ENCODE peak calls at places on chromosomes 6 and 20, in ten cellular contexts. X is colonic mucosa, C is GM03348, R is ascending aorta, F is PC-9, W is Peyer's patch, H is lung, M is lower lobe of right lung, A is HuH-7.5, S is fibroblast of the aortic adventitia. K is an unnamed sample.

GRCh38 chr20:36519944-36520343 is 21.4 kb upstream of the MYL9 start:
- DNase-seq in X (no peak), A (no peak), C (no peak), M (no peak), F (no peak), W (peak), R (peak), H (no peak), S (no peak), K (no peak)

GRCh38 chr20:54340667-54341081 is 132.8 kb downstream of the PFDN4 start:
- DNase-seq in A (no peak), W (no peak), R (no peak), X (no peak), M (no peak), S (peak), C (peak), H (no peak), F (no peak), K (no peak)

GRCh38 chr6:13523826-13524622 is 36.6 kb upstream of the GFOD1 start:
- DNase-seq in M (no peak), F (no peak), S (no peak), H (no peak), A (no peak), C (no peak), X (no peak), R (no peak), W (no peak), K (no peak)

GRCh38 chr6:155154158-155154830 is 109.5 kb upstream of the CLDN20 start:
- DNase-seq in S (peak), W (no peak), C (peak), A (no peak), R (no peak), F (peak), X (peak), M (no peak), H (no peak), K (no peak)

GRCh38 chr6:133804263-133804662 is 84.7 kb upstream of the TCF21 start:
- DNase-seq in R (no peak), A (no peak), F (no peak), S (peak), M (no peak), C (peak), H (no peak), W (no peak), X (no peak), K (no peak)

GRCh38 chr20:31811198-31811597 is 8.0 kb upstream of the MYLK2 start:
- DNase-seq in R (no peak), S (no peak), F (no peak), C (no peak), H (no peak), W (no peak), M (no peak), X (no peak), A (no peak), K (no peak)

GRCh38 chr6:47247227-47247797 is 62.4 kb downstream of the TNFRSF21 start:
- DNase-seq in S (no peak), R (no peak), A (peak), X (no peak), C (peak), W (peak), F (no peak), H (no peak), M (no peak), K (peak)

GRCh38 chr20:35135867-35136586 is 11.1 kb downstream of the EDEM2 start:
- DNase-seq in C (peak), A (no peak), M (peak), W (no peak), R (no peak), F (peak), X (no peak), S (peak), H (peak), K (peak)

GRCh38 chr6:108175592-108176279 is 9.9 kb downstream of the NR2E1 start:
- DNase-seq in S (no peak), C (no peak), W (no peak), M (no peak), X (no peak), R (peak), H (no peak), A (peak), F (no peak), K (peak)

GRCh38 chr6:116314878-116315277 is 35.1 kb upstream of the TSPYL1 start:
- DNase-seq in H (no peak), M (no peak), R (no peak), W (no peak), F (no peak), X (no peak), A (no peak), S (no peak), C (no peak), K (peak)

GRCh38 chr6:82298012-82298411 is 50.5 kb upstream of the IBTK start:
- DNase-seq in H (no peak), R (no peak), C (no peak), S (no peak), W (no peak), M (no peak), F (peak), X (no peak), A (no peak), K (no peak)

GRCh38 chr20:31523361-31524283 is 9.4 kb downstream of the HM13 start:
- DNase-seq in W (no peak), H (peak), X (no peak), A (no peak), R (no peak), F (no peak), S (peak), M (peak), C (no peak), K (no peak)

GRCh38 chr6:26105842-26106241 is 18.6 kb downstream of the HFE start:
- DNase-seq in M (no peak), R (no peak), A (no peak), W (no peak), X (no peak), C (no peak), F (no peak), S (peak), H (no peak), K (no peak)

GRCh38 chr20:22490287-22491187 is 93.8 kb downstream of the FOXA2 start:
- DNase-seq in X (peak), M (peak), S (peak), W (peak), F (no peak), A (peak), C (no peak), R (no peak), H (peak), K (no peak)

GRCh38 chr20:10558635-10559187 is 115.1 kb downstream of the JAG1 start:
- DNase-seq in S (peak), W (no peak), C (peak), X (no peak), A (no peak), H (no peak), F (peak), M (no peak), R (peak), K (no peak)

GRCh38 chr6:162964703-162965140 is 236.9 kb downstream of the PACRG start:
- DNase-seq in S (peak), C (peak), H (peak), A (no peak), F (no peak), M (no peak), X (peak), R (no peak), W (no peak), K (peak)

K was measured in adrenal gland.